ENCODE peak calls at places on chromosomes 12 and 14, in four cellular contexts. T is HEK293T; D is nucleus accumbens; W is stimulated activated CD4-positive, alpha-beta T cell treated with anti-CD3 and anti-CD28 coated beads, Interleukin-12 subunit alpha, Interleukin-12 subunit beta, amount 100 ng/mL, for 48 hours. O is an unnamed sample.

GRCh38 chr14:73323889-73324535 is 86.7 kb downstream of the PAPLN start:
- DNase-seq in T (no peak), W (no peak), D (no peak), O (no peak)

GRCh38 chr12:52171950-52172512 is 19.8 kb downstream of the KRT80 start:
- DNase-seq in W (no peak), T (peak), D (no peak), O (no peak)

GRCh38 chr12:129788506-129788905 is 115.3 kb downstream of the TMEM132D start:
- DNase-seq in W (no peak), T (no peak), D (no peak), O (no peak)

GRCh38 chr14:65791551-65791981 is 379.0 kb downstream of the FUT8 start:
- DNase-seq in W (no peak), T (no peak), D (no peak), O (no peak)

GRCh38 chr12:17793854-17794253 is 296.1 kb downstream of the RERGL start:
- DNase-seq in T (no peak), W (no peak), D (no peak), O (no peak)

GRCh38 chr12:52070243-52070925 is 606 bp downstream of the ATG101 start:
- DNase-seq in D (no peak), T (no peak), W (no peak), O (no peak)

GRCh38 chr14:57089901-57090300 is 178.8 kb downstream of the EXOC5 start:
- DNase-seq in T (no peak), D (no peak), W (no peak), O (no peak)

GRCh38 chr12:26431211-26431610 is 235.8 kb downstream of the SSPN start:
- DNase-seq in T (no peak), D (no peak), W (no peak), O (no peak)

GRCh38 chr12:14961466-14962155 is at the start of gene ARHGDIB:
- DNase-seq in T (no peak), W (peak), D (no peak), O (no peak)

GRCh38 chr14:61839452-61839851 is 77.2 kb downstream of the SNAPC1 start:
- DNase-seq in W (no peak), T (no peak), D (no peak), O (no peak)

GRCh38 chr14:55739967-55740707 is 160.1 kb downstream of the KTN1 start:
- DNase-seq in T (no peak), D (no peak), W (no peak), O (no peak)

GRCh38 chr14:103846569-103847438 is 571 bp downstream of the PPP1R13B start:
- DNase-seq in T (peak), D (no peak), W (no peak), O (peak)

GRCh38 chr12:85955127-85955526 is 81.0 kb downstream of the NTS start:
- DNase-seq in T (no peak), D (no peak), W (no peak), O (no peak)

GRCh38 chr12:123096159-123096558 is 54.7 kb downstream of the PITPNM2 start:
- DNase-seq in D (peak), W (no peak), T (no peak), O (no peak)

GRCh38 chr12:116540617-116541152 is 18.5 kb upstream of the MAP1LC3B2 start:
- DNase-seq in W (no peak), T (no peak), D (no peak), O (no peak)

GRCh38 chr12:109385339-109386078 is 37.8 kb downstream of the MYO1H start:
- DNase-seq in W (no peak), D (peak), T (peak), O (peak)

GRCh38 chr12:51009038-51009437 is 17.1 kb downstream of the SLC11A2 start:
- DNase-seq in T (no peak), D (peak), W (no peak), O (peak)

GRCh38 chr12:34048714-34049113 is 26.4 kb downstream of the ALG10 start:
- DNase-seq in W (no peak), D (no peak), T (no peak), O (no peak)

GRCh38 chr14:77265561-77266335 is 5.3 kb downstream of the NGB start:
- DNase-seq in W (no peak), T (no peak), D (no peak), O (no peak)

GRCh38 chr14:72924332-72924731 is 1.9 kb upstream of the DCAF4 start:
- DNase-seq in W (no peak), D (no peak), T (no peak), O (no peak)

GRCh38 chr14:61300209-61300608 is 19.1 kb upstream of the TMEM30B start:
- DNase-seq in T (no peak), D (no peak), W (no peak), O (no peak)

GRCh38 chr14:28704153-28704552 is 62.4 kb upstream of the FOXG1 start:
- DNase-seq in D (no peak), W (no peak), T (no peak), O (no peak)

GRCh38 chr14:100577321-100577985 is 9.8 kb downstream of the BEGAIN start:
- DNase-seq in D (no peak), T (no peak), W (no peak), O (no peak)

GRCh38 chr12:52779914-52780313 is 2.8 kb upstream of the KRT76 start:
- DNase-seq in W (no peak), T (no peak), D (no peak), O (no peak)

GRCh38 chr14:64233791-64234190 is 60.4 kb downstream of the ESR2 start:
- DNase-seq in T (no peak), W (no peak), D (no peak), O (no peak)